ENCODE peak calls at places on chromosomes 4 and X, in four cellular contexts. One of them, this sample, is unnamed.

GRCh38 chr4:145881991-145882390 is 56.6 kb downstream of the ZNF827 start:
- DNase-seq in astrocyte of the spinal cord: no peak
- DNase-seq in dorsolateral prefrontal cortex: no peak
- DNase-seq in progenitor cell of endocrine pancreas: no peak
- DNase-seq in this sample: no peak

GRCh38 chr4:766152-766515 is 59.8 kb downstream of the CPLX1 start:
- DNase-seq in dorsolateral prefrontal cortex: peak
- DNase-seq in astrocyte of the spinal cord: peak
- DNase-seq in progenitor cell of endocrine pancreas: no peak
- DNase-seq in this sample: no peak

GRCh38 chr4:26176621-26177121 is 144.1 kb upstream of the RBPJ start:
- DNase-seq in progenitor cell of endocrine pancreas: no peak
- DNase-seq in astrocyte of the spinal cord: peak
- DNase-seq in dorsolateral prefrontal cortex: no peak
- DNase-seq in this sample: no peak

GRCh38 chrX:85964744-85965143 is 82.6 kb downstream of the CHM start:
- DNase-seq in progenitor cell of endocrine pancreas: no peak
- DNase-seq in dorsolateral prefrontal cortex: no peak
- DNase-seq in astrocyte of the spinal cord: no peak
- DNase-seq in this sample: no peak

GRCh38 chr4:151409470-151410313 is 716 bp downstream of the FHIP1A start:
- DNase-seq in dorsolateral prefrontal cortex: no peak
- DNase-seq in astrocyte of the spinal cord: peak
- DNase-seq in progenitor cell of endocrine pancreas: peak
- DNase-seq in this sample: no peak

GRCh38 chr4:37634180-37634579 is 52.0 kb downstream of the RELL1 start:
- DNase-seq in astrocyte of the spinal cord: no peak
- DNase-seq in progenitor cell of endocrine pancreas: no peak
- DNase-seq in dorsolateral prefrontal cortex: no peak
- DNase-seq in this sample: no peak

GRCh38 chr4:185359767-185360446 is 35.8 kb downstream of the LRP2BP start:
- DNase-seq in dorsolateral prefrontal cortex: no peak
- DNase-seq in progenitor cell of endocrine pancreas: no peak
- DNase-seq in astrocyte of the spinal cord: peak
- DNase-seq in this sample: no peak

GRCh38 chrX:42770566-42770965 is 7.4 kb downstream of the PPP1R2C start:
- DNase-seq in dorsolateral prefrontal cortex: no peak
- DNase-seq in progenitor cell of endocrine pancreas: no peak
- DNase-seq in astrocyte of the spinal cord: no peak
- DNase-seq in this sample: no peak

GRCh38 chrX:134364711-134365110 is 95.3 kb upstream of the HPRT1 start:
- DNase-seq in dorsolateral prefrontal cortex: no peak
- DNase-seq in astrocyte of the spinal cord: no peak
- DNase-seq in progenitor cell of endocrine pancreas: no peak
- DNase-seq in this sample: no peak

GRCh38 chr4:123351713-123352112 is 44.9 kb upstream of the SPRY1 start:
- DNase-seq in progenitor cell of endocrine pancreas: peak
- DNase-seq in dorsolateral prefrontal cortex: no peak
- DNase-seq in astrocyte of the spinal cord: peak
- DNase-seq in this sample: no peak

GRCh38 chr4:5912614-5913019 is 19.7 kb upstream of the CRMP1 start:
- DNase-seq in dorsolateral prefrontal cortex: no peak
- DNase-seq in progenitor cell of endocrine pancreas: no peak
- DNase-seq in astrocyte of the spinal cord: no peak
- DNase-seq in this sample: no peak

GRCh38 chrX:139237141-139237540 is 293.4 kb upstream of the F9 start:
- DNase-seq in dorsolateral prefrontal cortex: no peak
- DNase-seq in astrocyte of the spinal cord: no peak
- DNase-seq in progenitor cell of endocrine pancreas: no peak
- DNase-seq in this sample: no peak

GRCh38 chr4:110586137-110586850 is 36.6 kb downstream of the PITX2 start:
- DNase-seq in astrocyte of the spinal cord: peak
- DNase-seq in dorsolateral prefrontal cortex: no peak
- DNase-seq in progenitor cell of endocrine pancreas: no peak
- DNase-seq in this sample: no peak

GRCh38 chr4:54099959-54100606 is at the start of gene GSX2:
- DNase-seq in astrocyte of the spinal cord: no peak
- DNase-seq in progenitor cell of endocrine pancreas: no peak
- DNase-seq in dorsolateral prefrontal cortex: no peak
- DNase-seq in this sample: no peak

GRCh38 chr4:80989921-80990544 is 40.5 kb upstream of the BMP3 start:
- DNase-seq in dorsolateral prefrontal cortex: no peak
- DNase-seq in astrocyte of the spinal cord: peak
- DNase-seq in progenitor cell of endocrine pancreas: no peak
- DNase-seq in this sample: peak

GRCh38 chrX:41334866-41335589 is 1.1 kb downstream of the DDX3X start:
- DNase-seq in dorsolateral prefrontal cortex: no peak
- DNase-seq in astrocyte of the spinal cord: peak
- DNase-seq in progenitor cell of endocrine pancreas: peak
- DNase-seq in this sample: peak

GRCh38 chr4:8215001-8215427 is 15.9 kb downstream of the SH3TC1 start:
- DNase-seq in astrocyte of the spinal cord: peak
- DNase-seq in dorsolateral prefrontal cortex: no peak
- DNase-seq in progenitor cell of endocrine pancreas: no peak
- DNase-seq in this sample: no peak

GRCh38 chrX:48540015-48540350 is 469 bp downstream of the TBC1D25 start:
- DNase-seq in progenitor cell of endocrine pancreas: no peak
- DNase-seq in astrocyte of the spinal cord: peak
- DNase-seq in dorsolateral prefrontal cortex: no peak
- DNase-seq in this sample: no peak

GRCh38 chr4:182880387-182881356 is 36.5 kb downstream of the DCTD start:
- DNase-seq in progenitor cell of endocrine pancreas: no peak
- DNase-seq in astrocyte of the spinal cord: peak
- DNase-seq in dorsolateral prefrontal cortex: no peak
- DNase-seq in this sample: no peak

GRCh38 chr4:10403633-10404445 is 53.4 kb downstream of the ZNF518B start:
- DNase-seq in progenitor cell of endocrine pancreas: no peak
- DNase-seq in astrocyte of the spinal cord: peak
- DNase-seq in dorsolateral prefrontal cortex: no peak
- DNase-seq in this sample: peak

GRCh38 chr4:156635046-156635445 is 336.6 kb downstream of the PDGFC start:
- DNase-seq in dorsolateral prefrontal cortex: no peak
- DNase-seq in progenitor cell of endocrine pancreas: no peak
- DNase-seq in astrocyte of the spinal cord: peak
- DNase-seq in this sample: no peak

GRCh38 chr4:8332891-8333331 is 63.4 kb downstream of the HTRA3 start:
- DNase-seq in progenitor cell of endocrine pancreas: no peak
- DNase-seq in dorsolateral prefrontal cortex: peak
- DNase-seq in astrocyte of the spinal cord: no peak
- DNase-seq in this sample: no peak

GRCh38 chrX:29911673-29912072 is 303.7 kb upstream of the MAGEB2 start:
- DNase-seq in astrocyte of the spinal cord: no peak
- DNase-seq in dorsolateral prefrontal cortex: no peak
- DNase-seq in progenitor cell of endocrine pancreas: no peak
- DNase-seq in this sample: no peak

GRCh38 chr4:40316333-40316781 is 18.8 kb upstream of the CHRNA9 start:
- DNase-seq in progenitor cell of endocrine pancreas: no peak
- DNase-seq in dorsolateral prefrontal cortex: no peak
- DNase-seq in astrocyte of the spinal cord: peak
- DNase-seq in this sample: no peak

GRCh38 chr4:86334020-86334750 is 25.7 kb downstream of the MAPK10 start:
- DNase-seq in progenitor cell of endocrine pancreas: no peak
- DNase-seq in astrocyte of the spinal cord: no peak
- DNase-seq in dorsolateral prefrontal cortex: peak
- DNase-seq in this sample: no peak

GRCh38 chr4:16496501-16496900 is 270.2 kb upstream of the TAPT1 start:
- DNase-seq in astrocyte of the spinal cord: peak
- DNase-seq in progenitor cell of endocrine pancreas: no peak
- DNase-seq in dorsolateral prefrontal cortex: peak
- DNase-seq in this sample: no peak

GRCh38 chr4:97103252-97103651 is 1040.0 kb downstream of the STPG2 start:
- DNase-seq in astrocyte of the spinal cord: no peak
- DNase-seq in progenitor cell of endocrine pancreas: no peak
- DNase-seq in dorsolateral prefrontal cortex: no peak
- DNase-seq in this sample: no peak

GRCh38 chr4:2852481-2852881 is 8.8 kb downstream of the ADD1 start:
- DNase-seq in progenitor cell of endocrine pancreas: no peak
- DNase-seq in astrocyte of the spinal cord: no peak
- DNase-seq in dorsolateral prefrontal cortex: no peak
- DNase-seq in this sample: no peak

GRCh38 chrX:57595381-57595811 is 3.6 kb downstream of the ZXDB start:
- DNase-seq in astrocyte of the spinal cord: peak
- DNase-seq in progenitor cell of endocrine pancreas: no peak
- DNase-seq in dorsolateral prefrontal cortex: no peak
- DNase-seq in this sample: no peak

GRCh38 chr4:71380721-71381120 is 41.9 kb downstream of the SLC4A4 start:
- DNase-seq in dorsolateral prefrontal cortex: no peak
- DNase-seq in progenitor cell of endocrine pancreas: no peak
- DNase-seq in astrocyte of the spinal cord: peak
- DNase-seq in this sample: no peak

GRCh38 chr4:106763044-106763443 is 273.1 kb downstream of the DKK2 start:
- DNase-seq in dorsolateral prefrontal cortex: no peak
- DNase-seq in astrocyte of the spinal cord: peak
- DNase-seq in progenitor cell of endocrine pancreas: no peak
- DNase-seq in this sample: no peak

GRCh38 chr4:90357117-90357710 is 230.0 kb downstream of the CCSER1 start:
- DNase-seq in astrocyte of the spinal cord: peak
- DNase-seq in progenitor cell of endocrine pancreas: no peak
- DNase-seq in dorsolateral prefrontal cortex: no peak
- DNase-seq in this sample: no peak

GRCh38 chr4:139668036-139668435 is 2.4 kb downstream of the MGST2 start:
- DNase-seq in progenitor cell of endocrine pancreas: no peak
- DNase-seq in dorsolateral prefrontal cortex: no peak
- DNase-seq in astrocyte of the spinal cord: no peak
- DNase-seq in this sample: no peak

GRCh38 chrX:124917011-124917410 is 402.7 kb upstream of the TEX13C start:
- DNase-seq in dorsolateral prefrontal cortex: no peak
- DNase-seq in astrocyte of the spinal cord: no peak
- DNase-seq in progenitor cell of endocrine pancreas: no peak
- DNase-seq in this sample: no peak

GRCh38 chr4:112514449-112515277 is 1.3 kb downstream of the NEUROG2 start:
- DNase-seq in dorsolateral prefrontal cortex: no peak
- DNase-seq in progenitor cell of endocrine pancreas: no peak
- DNase-seq in astrocyte of the spinal cord: no peak
- DNase-seq in this sample: peak

GRCh38 chr4:40897557-40898203 is 147.9 kb downstream of the NSUN7 start:
- DNase-seq in progenitor cell of endocrine pancreas: peak
- DNase-seq in astrocyte of the spinal cord: peak
- DNase-seq in dorsolateral prefrontal cortex: peak
- DNase-seq in this sample: peak

GRCh38 chrX:93422693-93423092 is 250.7 kb downstream of the NAP1L3 start:
- DNase-seq in progenitor cell of endocrine pancreas: peak
- DNase-seq in astrocyte of the spinal cord: no peak
- DNase-seq in dorsolateral prefrontal cortex: no peak
- DNase-seq in this sample: peak

GRCh38 chr4:149344436-149344835 is 471.2 kb downstream of the IQCM start:
- DNase-seq in progenitor cell of endocrine pancreas: no peak
- DNase-seq in dorsolateral prefrontal cortex: no peak
- DNase-seq in astrocyte of the spinal cord: peak
- DNase-seq in this sample: no peak

GRCh38 chrX:138150709-138151108 is 560.8 kb downstream of the FGF13 start:
- DNase-seq in progenitor cell of endocrine pancreas: no peak
- DNase-seq in dorsolateral prefrontal cortex: no peak
- DNase-seq in astrocyte of the spinal cord: no peak
- DNase-seq in this sample: no peak
- TF ChIP-seq CTCF in progenitor cell of endocrine pancreas: no peak
- TF ChIP-seq CTCF in dorsolateral prefrontal cortex: no peak
- TF ChIP-seq CTCF in astrocyte of the spinal cord: no peak
- TF ChIP-seq CTCF in this sample: peak

DNA sequence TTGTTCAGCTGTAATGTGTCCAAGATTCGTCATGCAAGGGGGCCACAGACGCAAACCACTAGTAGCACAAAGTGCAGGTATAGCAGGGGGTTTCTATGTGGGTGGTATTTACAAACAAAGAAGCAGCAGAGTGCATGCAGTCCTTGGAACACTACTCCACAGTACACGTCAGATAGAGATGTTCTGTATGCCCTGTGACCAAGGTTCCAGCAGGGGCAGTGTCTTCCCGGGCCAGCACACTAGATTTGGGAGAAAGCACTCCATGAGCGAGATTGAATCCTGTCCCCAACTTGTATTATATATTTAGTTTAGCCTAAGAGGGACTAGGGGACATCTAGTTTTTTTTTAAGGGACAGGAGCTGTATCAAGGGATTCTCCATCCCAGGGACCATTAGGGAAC is 54.4 kb upstream of the ESX1 start:
- DNase-seq in astrocyte of the spinal cord: no peak
- DNase-seq in progenitor cell of endocrine pancreas: no peak
- DNase-seq in dorsolateral prefrontal cortex: no peak
- DNase-seq in this sample: no peak
- TF ChIP-seq CTCF in astrocyte of the spinal cord: peak
- TF ChIP-seq CTCF in progenitor cell of endocrine pancreas: peak
- TF ChIP-seq CTCF in dorsolateral prefrontal cortex: no peak
- TF ChIP-seq CTCF in this sample: no peak

DNA sequence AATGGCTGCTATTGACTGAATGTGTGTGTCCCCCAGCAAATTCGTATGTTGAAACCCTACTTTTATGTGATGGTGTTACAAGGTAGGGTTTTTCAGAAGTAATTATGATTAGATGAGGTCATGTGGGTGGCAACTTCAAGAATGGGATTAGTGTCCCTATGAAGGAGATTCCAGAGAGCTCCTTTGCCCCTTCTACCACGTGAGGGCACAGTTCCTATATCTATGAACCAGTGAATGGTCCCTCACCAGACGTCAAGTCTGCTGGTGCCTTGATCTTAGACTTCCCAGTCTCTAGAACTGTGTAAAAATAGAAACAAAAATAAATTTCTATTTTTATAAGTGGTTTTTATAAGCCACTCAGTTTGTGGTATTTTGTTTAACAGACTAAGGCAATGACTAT is 1137.6 kb upstream of the IGFBP7 start:
- DNase-seq in astrocyte of the spinal cord: no peak
- DNase-seq in progenitor cell of endocrine pancreas: no peak
- DNase-seq in dorsolateral prefrontal cortex: no peak
- DNase-seq in this sample: no peak
- TF ChIP-seq CTCF in astrocyte of the spinal cord: no peak
- TF ChIP-seq CTCF in progenitor cell of endocrine pancreas: peak
- TF ChIP-seq CTCF in dorsolateral prefrontal cortex: no peak
- TF ChIP-seq CTCF in this sample: no peak

DNA sequence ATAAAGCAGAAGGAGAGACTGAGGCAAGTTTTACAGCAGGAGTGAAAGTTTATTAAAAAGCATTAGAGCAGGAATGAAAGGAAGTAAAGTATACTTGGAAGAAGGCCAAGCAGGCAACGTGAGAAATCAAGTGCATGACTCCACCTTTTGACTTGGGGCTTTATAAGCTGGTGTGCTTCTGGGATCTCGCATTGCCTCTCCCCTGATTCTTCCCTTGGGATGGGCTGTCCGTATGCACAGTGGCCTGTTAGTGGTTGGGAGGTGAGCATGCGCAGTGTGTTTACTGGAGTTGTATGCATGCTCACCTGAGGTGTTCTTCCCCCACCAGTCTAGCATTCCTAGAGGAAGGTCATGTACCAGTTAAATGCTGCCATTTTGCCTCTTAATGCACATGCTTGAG is 29.1 kb upstream of the C1QTNF7 start:
- DNase-seq in progenitor cell of endocrine pancreas: no peak
- DNase-seq in astrocyte of the spinal cord: no peak
- DNase-seq in dorsolateral prefrontal cortex: no peak
- DNase-seq in this sample: no peak
- TF ChIP-seq CTCF in progenitor cell of endocrine pancreas: no peak
- TF ChIP-seq CTCF in astrocyte of the spinal cord: no peak
- TF ChIP-seq CTCF in dorsolateral prefrontal cortex: no peak
- TF ChIP-seq CTCF in this sample: no peak

This sample was measured in neural crest cell.